ENCODE peak calls at places on chromosomes 5 and 9, in nine cellular contexts. R, J, P, Q, H, W, F, G and X are unnamed samples.
A peak's percentile ranks its signal among the peaks of the same experiment; 100 is the strongest.

GRCh38 chr5:124865603-124866354 is 119.3 kb upstream of the ZNF608 start:
- DNase-seq in W (no peak), F (no peak), J (no peak), P (no peak), H (no peak), G (no peak), Q (no peak), R (no peak), X (no peak)

GRCh38 chr9:128152781-128153116 is 3.5 kb downstream of the LCN2 start:
- DNase-seq in H (no peak), W (no peak), P (no peak), Q (no peak), R (no peak), G (no peak), F (no peak), J (peak; percentile 56), X (no peak)

GRCh38 chr9:137445275-137445807 is 4.2 kb upstream of the ENTPD8 start:
- DNase-seq in P (peak; percentile 87), Q (peak; percentile 66), G (peak; percentile 76), F (peak; percentile 86), W (peak; percentile 47), R (peak; percentile 89), J (peak; percentile 91), H (peak; percentile 75), X (peak; percentile 72)

GRCh38 chr9:93814561-93814960 is 140.6 kb downstream of the BARX1 start:
- DNase-seq in P (no peak), F (no peak), H (no peak), Q (no peak), J (no peak), W (no peak), G (no peak), R (no peak), X (no peak)

GRCh38 chr5:157046041-157046440 is 12.9 kb downstream of the HAVCR1 start:
- DNase-seq in J (no peak), G (peak; percentile 25), P (no peak), F (peak; percentile 39), R (no peak), H (peak; percentile 60), W (peak; percentile 16), Q (no peak), X (peak; percentile 3)

GRCh38 chr5:73792687-73793320 is 166.8 kb downstream of the ARHGEF28 start:
- DNase-seq in R (peak; percentile 70), F (peak; percentile 78), J (peak; percentile 79), Q (peak; percentile 67), H (peak; percentile 43), G (peak; percentile 59), W (peak; percentile 42), P (peak; percentile 73), X (peak; percentile 41)

GRCh38 chr9:17402309-17402708 is 176.6 kb upstream of the SH3GL2 start:
- DNase-seq in G (no peak), F (no peak), W (peak; percentile 13), P (no peak), R (no peak), H (no peak), J (no peak), Q (no peak), X (no peak)

GRCh38 chr5:138725153-138725884 is 27.9 kb upstream of the CTNNA1 start:
- DNase-seq in P (peak; percentile 89), H (no peak), Q (peak; percentile 13), F (peak; percentile 71), R (peak; percentile 29), G (peak; percentile 29), W (peak; percentile 65), J (no peak), X (peak; percentile 96)

GRCh38 chr9:38414040-38414723 is 10.1 kb downstream of the IGFBPL1 start:
- DNase-seq in Q (no peak), W (no peak), J (no peak), R (no peak), F (no peak), P (peak; percentile 61), H (no peak), G (no peak), X (no peak)

GRCh38 chr9:97293207-97293721 is 14.2 kb upstream of the CCDC180 start:
- DNase-seq in J (peak; percentile 77), F (no peak), G (peak; percentile 59), R (no peak), Q (no peak), W (peak; percentile 17), H (no peak), P (no peak), X (peak; percentile 27)

GRCh38 chr5:154267516-154267915 is 77.0 kb downstream of the GALNT10 start:
- DNase-seq in W (no peak), P (no peak), J (no peak), H (no peak), Q (no peak), R (no peak), F (no peak), G (no peak), X (peak; percentile 57)

GRCh38 chr9:89387970-89388867 is 69.9 kb downstream of the SECISBP2 start:
- DNase-seq in G (peak; percentile 47), W (no peak), Q (no peak), J (peak; percentile 91), H (no peak), F (peak; percentile 42), P (peak; percentile 86), R (peak; percentile 40), X (no peak)

GRCh38 chr5:169161022-169161680 is 139.8 kb downstream of the SLIT3 start:
- DNase-seq in F (no peak), Q (no peak), J (no peak), W (peak; percentile 92), G (peak; percentile 64), R (no peak), P (peak; percentile 82), H (peak; percentile 75), X (peak; percentile 100)

GRCh38 chr5:59021837-59022514 is 439.1 kb downstream of the RAB3C start:
- DNase-seq in F (peak; percentile 35), Q (no peak), G (no peak), R (no peak), J (no peak), H (no peak), W (no peak), P (peak; percentile 81), X (peak; percentile 17)

GRCh38 chr9:106583751-106584150 is 279.2 kb upstream of the ZNF462 start:
- DNase-seq in H (no peak), F (no peak), P (no peak), Q (no peak), G (no peak), J (no peak), W (peak; percentile 41), R (no peak), X (peak; percentile 17)

GRCh38 chr5:138873886-138874200 is 1.3 kb downstream of the LRRTM2 start:
- DNase-seq in P (no peak), G (no peak), W (no peak), F (no peak), Q (no peak), J (no peak), R (no peak), H (no peak), X (no peak)

GRCh38 chr9:93651521-93651950 is 75.2 kb downstream of the PHF2 start:
- DNase-seq in J (no peak), Q (no peak), F (no peak), W (no peak), H (no peak), G (no peak), P (peak; percentile 51), R (no peak), X (no peak)

GRCh38 chr5:59326551-59326950 is 567.0 kb downstream of the PDE4D start:
- DNase-seq in G (no peak), R (no peak), F (no peak), J (no peak), P (no peak), W (no peak), H (no peak), Q (no peak), X (no peak)

GRCh38 chr9:124562328-124562727 is 55.1 kb upstream of the NR5A1 start:
- DNase-seq in J (no peak), W (no peak), P (no peak), G (peak; percentile 17), R (no peak), H (no peak), Q (no peak), F (peak; percentile 35), X (no peak)

GRCh38 chr9:102309379-102309778 is 570.9 kb upstream of the GRIN3A start:
- DNase-seq in G (no peak), F (no peak), H (no peak), W (no peak), R (no peak), P (no peak), J (no peak), Q (no peak), X (no peak)
- H3K9me3 ChIP-seq in G (peaks cover 3% of the 10 kb centered on the region), F (peaks cover 9% of the 10 kb centered on the region), H (no peaks in the 10 kb centered on the region), W (no peaks in the 10 kb centered on the region), R (peaks cover 2% of the 10 kb centered on the region), P (no peaks in the 10 kb centered on the region), J (peaks cover 15% of the 10 kb centered on the region), Q (peaks cover 4% of the 10 kb centered on the region), X (no peaks in the 10 kb centered on the region)

GRCh38 chr5:97408331-97408730 is 225.3 kb upstream of the RIOK2 start:
- DNase-seq in F (no peak), R (no peak), J (peak; percentile 55), P (no peak), G (no peak), H (no peak), W (no peak), Q (no peak), X (no peak)
- H3K4me3 ChIP-seq in F (no peak overlapping the region), R (no peak overlapping the region), J (no peak overlapping the region), P (no peak overlapping the region), G (no peak overlapping the region), H (no peak overlapping the region), W (no peak overlapping the region), Q (no peak overlapping the region), X (no peak overlapping the region)

GRCh38 chr9:1274334-1274733 is 224.2 kb downstream of the DMRT2 start:
- DNase-seq in Q (no peak), W (no peak), G (no peak), R (no peak), F (no peak), J (no peak), H (no peak), P (no peak), X (no peak)
- H3K9me3 ChIP-seq in Q (no peaks in the 10 kb centered on the region), W (no peaks in the 10 kb centered on the region), G (no peaks in the 10 kb centered on the region), R (no peaks in the 10 kb centered on the region), F (no peaks in the 10 kb centered on the region), J (no peaks in the 10 kb centered on the region), H (no peaks in the 10 kb centered on the region), P (no peaks in the 10 kb centered on the region), X (no peaks in the 10 kb centered on the region)

DNA sequence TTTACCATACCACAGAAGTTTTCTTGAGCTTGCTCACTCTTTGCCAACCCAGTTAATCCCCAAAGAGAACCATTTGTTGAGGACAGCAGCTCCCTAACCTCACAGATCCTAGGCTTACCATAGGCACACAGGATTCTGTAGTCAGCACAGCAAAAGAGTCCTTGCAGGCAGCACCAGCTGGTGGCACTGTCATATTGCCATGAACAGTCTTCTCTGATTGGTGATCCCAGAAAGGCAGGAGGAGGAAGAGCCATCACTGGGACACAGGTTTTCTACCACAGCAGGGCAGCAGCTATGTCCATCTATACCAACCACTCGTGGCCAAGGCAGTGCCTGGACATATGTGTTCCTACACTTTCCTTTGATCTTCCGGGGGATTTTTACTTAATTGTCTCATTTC is 297.1 kb upstream of the CD180 start:
- DNase-seq in G (peak; percentile 29), P (no peak), W (no peak), Q (peak; percentile 15), J (no peak), R (peak; percentile 68), H (no peak), F (peak; percentile 37), X (no peak)
- H3K4me3 ChIP-seq in G (no peak overlapping the region), P (no peak overlapping the region), W (no peak overlapping the region), Q (no peak overlapping the region), J (no peak overlapping the region), R (no peak overlapping the region), H (no peak overlapping the region), F (no peak overlapping the region), X (no peak overlapping the region)